ENCODE peak calls at places on chromosomes 13 and 19, in five cellular contexts. One of them, this sample, is unnamed.

GRCh38 chr19:9836021-9836420 is 903 bp downstream of the PIN1 start:
- DNase-seq in adrenal gland: no peak
- DNase-seq in Peyer's patch: no peak
- DNase-seq in uterus: no peak
- DNase-seq in erythroblast: peak; percentile 65
- DNase-seq in this sample: peak; percentile 46

GRCh38 chr19:3029070-3029923 is at the start of gene TLE2:
- DNase-seq in adrenal gland: no peak
- DNase-seq in Peyer's patch: no peak
- DNase-seq in uterus: no peak
- DNase-seq in erythroblast: no peak
- DNase-seq in this sample: no peak

GRCh38 chr19:33344210-33344609 is 29.3 kb upstream of the CEBPG start:
- DNase-seq in adrenal gland: no peak
- DNase-seq in Peyer's patch: no peak
- DNase-seq in uterus: peak; percentile 20
- DNase-seq in erythroblast: no peak
- DNase-seq in this sample: peak; percentile 28

GRCh38 chr19:55340144-55340783 is 588 bp downstream of the KMT5C start:
- DNase-seq in adrenal gland: no peak
- DNase-seq in Peyer's patch: no peak
- DNase-seq in uterus: no peak
- DNase-seq in erythroblast: peak; percentile 74
- DNase-seq in this sample: no peak

GRCh38 chr13:102856603-102857002 is 10.8 kb downstream of the ERCC5 start:
- DNase-seq in adrenal gland: peak; percentile 45
- DNase-seq in Peyer's patch: no peak
- DNase-seq in uterus: no peak
- DNase-seq in erythroblast: no peak
- DNase-seq in this sample: no peak

GRCh38 chr19:43480574-43480973 is 15.2 kb upstream of the LYPD3 start:
- DNase-seq in adrenal gland: no peak
- DNase-seq in Peyer's patch: no peak
- DNase-seq in uterus: no peak
- DNase-seq in erythroblast: no peak
- DNase-seq in this sample: no peak

GRCh38 chr13:90315061-90315460 is 1032.4 kb upstream of the MIR17HG start:
- DNase-seq in adrenal gland: no peak
- DNase-seq in Peyer's patch: no peak
- DNase-seq in uterus: no peak
- DNase-seq in erythroblast: no peak
- DNase-seq in this sample: no peak

GRCh38 chr19:29588095-29588494 is 18.0 kb upstream of the POP4 start:
- DNase-seq in adrenal gland: no peak
- DNase-seq in Peyer's patch: no peak
- DNase-seq in uterus: no peak
- DNase-seq in erythroblast: no peak
- DNase-seq in this sample: no peak

GRCh38 chr13:45200701-45201230 is at the start of gene KCTD4:
- DNase-seq in adrenal gland: no peak
- DNase-seq in Peyer's patch: no peak
- DNase-seq in uterus: no peak
- DNase-seq in erythroblast: no peak
- DNase-seq in this sample: no peak

GRCh38 chr13:20721454-20722357 is 18.2 kb downstream of the IL17D start:
- DNase-seq in adrenal gland: peak; percentile 77
- DNase-seq in Peyer's patch: no peak
- DNase-seq in uterus: peak; percentile 61
- DNase-seq in erythroblast: peak; percentile 71
- DNase-seq in this sample: peak; percentile 67

GRCh38 chr13:37295046-37295445 is 189.6 kb upstream of the CSNK1A1L start:
- DNase-seq in adrenal gland: no peak
- DNase-seq in Peyer's patch: no peak
- DNase-seq in uterus: no peak
- DNase-seq in erythroblast: no peak
- DNase-seq in this sample: no peak

GRCh38 chr19:1590641-1591397 is 1.8 kb downstream of the MBD3 start:
- DNase-seq in adrenal gland: no peak
- DNase-seq in Peyer's patch: no peak
- DNase-seq in uterus: no peak
- DNase-seq in erythroblast: peak; percentile 61
- DNase-seq in this sample: no peak

GRCh38 chr19:44401108-44401786 is at the start of gene ZNF285:
- DNase-seq in adrenal gland: peak; percentile 96
- DNase-seq in Peyer's patch: peak; percentile 65
- DNase-seq in uterus: peak; percentile 84
- DNase-seq in erythroblast: no peak
- DNase-seq in this sample: peak; percentile 96

GRCh38 chr13:110304256-110304655 is 2.7 kb downstream of the COL4A1 start:
- DNase-seq in adrenal gland: peak; percentile 29
- DNase-seq in Peyer's patch: no peak
- DNase-seq in uterus: peak; percentile 68
- DNase-seq in erythroblast: no peak
- DNase-seq in this sample: no peak

GRCh38 chr13:29707876-29708543 is 112.5 kb upstream of the SLC7A1 start:
- DNase-seq in adrenal gland: peak; percentile 29
- DNase-seq in Peyer's patch: peak; percentile 22
- DNase-seq in uterus: no peak
- DNase-seq in erythroblast: peak; percentile 62
- DNase-seq in this sample: peak; percentile 52

GRCh38 chr19:45352914-45353796 is 12.6 kb downstream of the KLC3 start:
- DNase-seq in adrenal gland: no peak
- DNase-seq in Peyer's patch: no peak
- DNase-seq in uterus: no peak
- DNase-seq in erythroblast: peak; percentile 36
- DNase-seq in this sample: no peak

GRCh38 chr13:24007979-24008620 is 110.8 kb upstream of the C1QTNF9B start:
- DNase-seq in adrenal gland: no peak
- DNase-seq in Peyer's patch: no peak
- DNase-seq in uterus: no peak
- DNase-seq in erythroblast: no peak
- DNase-seq in this sample: no peak

GRCh38 chr13:30364876-30365275 is 57.4 kb upstream of the UBE2L5 start:
- DNase-seq in adrenal gland: no peak
- DNase-seq in Peyer's patch: no peak
- DNase-seq in uterus: no peak
- DNase-seq in erythroblast: no peak
- DNase-seq in this sample: no peak

GRCh38 chr19:15231256-15231655 is 992 bp downstream of the EPHX3 start:
- DNase-seq in adrenal gland: no peak
- DNase-seq in Peyer's patch: no peak
- DNase-seq in uterus: no peak
- DNase-seq in erythroblast: no peak
- DNase-seq in this sample: no peak

GRCh38 chr19:33902802-33903488 is 106.3 kb downstream of the KCTD15 start:
- DNase-seq in adrenal gland: no peak
- DNase-seq in Peyer's patch: no peak
- DNase-seq in uterus: no peak
- DNase-seq in erythroblast: no peak
- DNase-seq in this sample: no peak

GRCh38 chr19:54096642-54097106 is 3.9 kb downstream of the OSCAR start:
- DNase-seq in adrenal gland: no peak
- DNase-seq in Peyer's patch: no peak
- DNase-seq in uterus: no peak
- DNase-seq in erythroblast: no peak
- DNase-seq in this sample: peak; percentile 34

GRCh38 chr13:103935117-103935516 is 868.9 kb upstream of the SLC10A2 start:
- DNase-seq in adrenal gland: no peak
- DNase-seq in Peyer's patch: no peak
- DNase-seq in uterus: no peak
- DNase-seq in erythroblast: no peak
- DNase-seq in this sample: no peak

GRCh38 chr13:32010137-32010536 is 21.4 kb upstream of the FRY start:
- DNase-seq in adrenal gland: no peak
- DNase-seq in Peyer's patch: no peak
- DNase-seq in uterus: no peak
- DNase-seq in erythroblast: no peak
- DNase-seq in this sample: peak; percentile 20

GRCh38 chr13:36758345-36758744 is 60.7 kb upstream of the RFXAP start:
- DNase-seq in adrenal gland: no peak
- DNase-seq in Peyer's patch: no peak
- DNase-seq in uterus: no peak
- DNase-seq in erythroblast: peak; percentile 29
- DNase-seq in this sample: peak; percentile 50

GRCh38 chr13:101152184-101152583 is 264.1 kb downstream of the NALCN start:
- DNase-seq in adrenal gland: no peak
- DNase-seq in Peyer's patch: no peak
- DNase-seq in uterus: no peak
- DNase-seq in erythroblast: no peak
- DNase-seq in this sample: no peak

GRCh38 chr19:3821156-3821555 is 35.0 kb upstream of the MATK start:
- DNase-seq in adrenal gland: no peak
- DNase-seq in Peyer's patch: no peak
- DNase-seq in uterus: no peak
- DNase-seq in erythroblast: no peak
- DNase-seq in this sample: no peak

GRCh38 chr19:41376241-41376997 is at the start of gene TMEM91:
- DNase-seq in adrenal gland: peak; percentile 41
- DNase-seq in Peyer's patch: peak; percentile 36
- DNase-seq in uterus: peak; percentile 62
- DNase-seq in erythroblast: no peak
- DNase-seq in this sample: no peak

GRCh38 chr19:41351339-41352245 is 2.1 kb downstream of the TGFB1 start:
- DNase-seq in adrenal gland: peak; percentile 64
- DNase-seq in Peyer's patch: peak; percentile 93
- DNase-seq in uterus: peak; percentile 67
- DNase-seq in erythroblast: peak; percentile 60
- DNase-seq in this sample: peak; percentile 62

GRCh38 chr13:51153527-51153926 is 42.5 kb upstream of the C13orf42 start:
- DNase-seq in adrenal gland: no peak
- DNase-seq in Peyer's patch: no peak
- DNase-seq in uterus: no peak
- DNase-seq in erythroblast: no peak
- DNase-seq in this sample: no peak

GRCh38 chr13:32669030-32669646 is 82.9 kb downstream of the PDS5B start:
- DNase-seq in adrenal gland: no peak
- DNase-seq in Peyer's patch: no peak
- DNase-seq in uterus: no peak
- DNase-seq in erythroblast: peak; percentile 69
- DNase-seq in this sample: no peak

GRCh38 chr19:12681074-12681987 is at the start of gene DHPS:
- DNase-seq in adrenal gland: peak; percentile 97
- DNase-seq in Peyer's patch: peak; percentile 96
- DNase-seq in uterus: peak; percentile 96
- DNase-seq in erythroblast: peak; percentile 99
- DNase-seq in this sample: peak; percentile 98
- TF ChIP-seq POLR2A in adrenal gland: peak; percentile 49
- TF ChIP-seq POLR2A in Peyer's patch: peak; percentile 42
- TF ChIP-seq POLR2A in uterus: peak; percentile 53
- TF ChIP-seq POLR2A in erythroblast: peak; percentile 69
- TF ChIP-seq POLR2A in this sample: no peak

GRCh38 chr19:37691881-37692504 is 27.6 kb downstream of the ZNF607 start:
- DNase-seq in adrenal gland: peak; percentile 85
- DNase-seq in Peyer's patch: peak; percentile 85
- DNase-seq in uterus: peak; percentile 81
- DNase-seq in erythroblast: peak; percentile 39
- DNase-seq in this sample: peak; percentile 90
- TF ChIP-seq POLR2A in adrenal gland: peak; percentile 74
- TF ChIP-seq POLR2A in Peyer's patch: no peak
- TF ChIP-seq POLR2A in uterus: peak; percentile 36
- TF ChIP-seq POLR2A in erythroblast: no peak
- TF ChIP-seq POLR2A in this sample: no peak

GRCh38 chr19:46416077-46416709 is 2.8 kb upstream of the CCDC8 start:
- DNase-seq in adrenal gland: peak; percentile 97
- DNase-seq in Peyer's patch: peak; percentile 36
- DNase-seq in uterus: peak; percentile 90
- DNase-seq in erythroblast: peak; percentile 75
- DNase-seq in this sample: peak; percentile 96
- TF ChIP-seq POLR2A in adrenal gland: no peak
- TF ChIP-seq POLR2A in Peyer's patch: no peak
- TF ChIP-seq POLR2A in uterus: no peak
- TF ChIP-seq POLR2A in erythroblast: no peak
- TF ChIP-seq POLR2A in this sample: no peak

DNA sequence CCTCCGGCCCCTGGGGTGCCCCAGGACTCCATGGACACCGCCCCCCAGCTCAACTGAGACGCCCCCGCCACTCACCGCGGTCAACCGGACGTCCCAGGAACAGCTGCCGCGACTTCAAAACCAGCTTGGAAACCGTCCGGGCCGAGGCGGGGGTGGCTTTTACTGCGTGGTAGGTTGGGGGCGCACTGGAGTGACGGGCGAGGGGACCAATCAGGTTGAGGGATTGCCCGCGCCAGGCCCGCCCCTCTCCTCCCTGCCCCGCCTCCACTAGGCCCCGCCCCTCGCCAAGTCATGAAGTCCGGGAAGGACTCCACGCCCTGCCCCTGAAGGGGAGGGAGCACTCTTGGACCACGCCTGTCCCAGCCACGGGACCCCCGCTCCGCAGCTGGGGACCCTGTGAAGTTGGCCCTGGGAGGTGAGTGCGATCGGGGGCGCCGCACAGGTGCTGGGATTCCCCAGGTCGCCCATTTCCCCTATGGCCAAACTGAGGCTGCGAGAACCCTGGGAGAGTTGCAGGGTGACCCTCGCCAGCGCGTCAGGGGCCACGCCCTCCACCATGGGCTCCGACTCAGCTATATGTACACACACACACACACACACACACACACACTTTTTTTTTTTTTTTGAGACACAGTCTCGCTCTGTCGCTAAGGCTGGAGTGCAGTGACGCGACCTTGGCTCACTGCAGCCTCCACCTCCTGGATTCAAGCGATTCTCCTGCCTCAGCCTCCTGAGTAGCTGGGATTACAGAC is at the start of gene PLIN3:
- DNase-seq in adrenal gland: peak; percentile 99
- DNase-seq in Peyer's patch: peak; percentile 97
- DNase-seq in uterus: peak; percentile 98
- DNase-seq in erythroblast: peak; percentile 93
- DNase-seq in this sample: peak; percentile 98
- TF ChIP-seq POLR2A in adrenal gland: peak; percentile 90
- TF ChIP-seq POLR2A in Peyer's patch: peak; percentile 77
- TF ChIP-seq POLR2A in uterus: peak; percentile 50
- TF ChIP-seq POLR2A in erythroblast: no peak
- TF ChIP-seq POLR2A in this sample: peak; percentile 61